ENCODE peak calls at places on chromosomes 4 and X, in ten cellular contexts. One of them, this sample, is unnamed.

GRCh38 chr4:74109116-74109791 is 10.3 kb upstream of the CXCL2 start:
- DNase-seq in WTC11: peak; percentile 35
- DNase-seq in M059J: peak; percentile 95
- DNase-seq in kidney epithelial cell: peak; percentile 86
- DNase-seq in stimulated activated CD8-positive, alpha-beta memory T cell treated with anti-CD3 and anti-CD28 coated beads, Interleukin-7, amount 100 ng/mL, for 4 hours: no peak
- DNase-seq in A549: peak; percentile 94
- DNase-seq in D341Med: no peak
- DNase-seq in neuronal stem cell: no peak
- DNase-seq in ureter: no peak
- DNase-seq in pancreas: peak; percentile 31
- DNase-seq in this sample: peak; percentile 52

GRCh38 chrX:84219551-84219950 is 31.6 kb upstream of the RPS6KA6 start:
- DNase-seq in WTC11: no peak
- DNase-seq in M059J: no peak
- DNase-seq in kidney epithelial cell: peak; percentile 7
- DNase-seq in stimulated activated CD8-positive, alpha-beta memory T cell treated with anti-CD3 and anti-CD28 coated beads, Interleukin-7, amount 100 ng/mL, for 4 hours: no peak
- DNase-seq in A549: no peak
- DNase-seq in D341Med: no peak
- DNase-seq in neuronal stem cell: no peak
- DNase-seq in ureter: no peak
- DNase-seq in pancreas: no peak
- DNase-seq in this sample: no peak

GRCh38 chrX:26664919-26665318 is 448.9 kb downstream of the MAGEB5 start:
- DNase-seq in WTC11: no peak
- DNase-seq in M059J: no peak
- DNase-seq in kidney epithelial cell: no peak
- DNase-seq in stimulated activated CD8-positive, alpha-beta memory T cell treated with anti-CD3 and anti-CD28 coated beads, Interleukin-7, amount 100 ng/mL, for 4 hours: no peak
- DNase-seq in A549: no peak
- DNase-seq in D341Med: no peak
- DNase-seq in neuronal stem cell: no peak
- DNase-seq in ureter: no peak
- DNase-seq in pancreas: no peak
- DNase-seq in this sample: no peak

GRCh38 chr4:4317496-4318232 is 27.6 kb downstream of the ZBTB49 start:
- DNase-seq in WTC11: no peak
- DNase-seq in M059J: no peak
- DNase-seq in kidney epithelial cell: no peak
- DNase-seq in stimulated activated CD8-positive, alpha-beta memory T cell treated with anti-CD3 and anti-CD28 coated beads, Interleukin-7, amount 100 ng/mL, for 4 hours: no peak
- DNase-seq in A549: no peak
- DNase-seq in D341Med: no peak
- DNase-seq in neuronal stem cell: no peak
- DNase-seq in ureter: no peak
- DNase-seq in pancreas: no peak
- DNase-seq in this sample: no peak

GRCh38 chrX:15947648-15948317 is 93.2 kb upstream of the AP1S2 start:
- DNase-seq in WTC11: peak; percentile 24
- DNase-seq in M059J: peak; percentile 80
- DNase-seq in kidney epithelial cell: no peak
- DNase-seq in stimulated activated CD8-positive, alpha-beta memory T cell treated with anti-CD3 and anti-CD28 coated beads, Interleukin-7, amount 100 ng/mL, for 4 hours: no peak
- DNase-seq in A549: peak; percentile 11
- DNase-seq in D341Med: no peak
- DNase-seq in neuronal stem cell: peak; percentile 3
- DNase-seq in ureter: no peak
- DNase-seq in pancreas: no peak
- DNase-seq in this sample: peak; percentile 71

GRCh38 chrX:20274121-20274520 is 7.4 kb upstream of the RPS6KA3 start:
- DNase-seq in WTC11: no peak
- DNase-seq in M059J: no peak
- DNase-seq in kidney epithelial cell: no peak
- DNase-seq in stimulated activated CD8-positive, alpha-beta memory T cell treated with anti-CD3 and anti-CD28 coated beads, Interleukin-7, amount 100 ng/mL, for 4 hours: no peak
- DNase-seq in A549: no peak
- DNase-seq in D341Med: no peak
- DNase-seq in neuronal stem cell: no peak
- DNase-seq in ureter: no peak
- DNase-seq in pancreas: no peak
- DNase-seq in this sample: no peak

GRCh38 chrX:28847423-28847822 is 260.2 kb downstream of the IL1RAPL1 start:
- DNase-seq in WTC11: peak; percentile 11
- DNase-seq in M059J: peak; percentile 42
- DNase-seq in kidney epithelial cell: no peak
- DNase-seq in stimulated activated CD8-positive, alpha-beta memory T cell treated with anti-CD3 and anti-CD28 coated beads, Interleukin-7, amount 100 ng/mL, for 4 hours: no peak
- DNase-seq in A549: peak; percentile 14
- DNase-seq in D341Med: no peak
- DNase-seq in neuronal stem cell: no peak
- DNase-seq in ureter: no peak
- DNase-seq in pancreas: no peak
- DNase-seq in this sample: no peak

GRCh38 chrX:40867352-40867751 is 132.0 kb upstream of the MED14 start:
- DNase-seq in WTC11: no peak
- DNase-seq in M059J: peak; percentile 91
- DNase-seq in kidney epithelial cell: peak; percentile 39
- DNase-seq in stimulated activated CD8-positive, alpha-beta memory T cell treated with anti-CD3 and anti-CD28 coated beads, Interleukin-7, amount 100 ng/mL, for 4 hours: no peak
- DNase-seq in A549: peak; percentile 25
- DNase-seq in D341Med: no peak
- DNase-seq in neuronal stem cell: no peak
- DNase-seq in ureter: no peak
- DNase-seq in pancreas: peak; percentile 43
- DNase-seq in this sample: no peak

GRCh38 chrX:71998836-71999509 is 88.3 kb downstream of the NHSL2 start:
- DNase-seq in WTC11: no peak
- DNase-seq in M059J: peak; percentile 46
- DNase-seq in kidney epithelial cell: no peak
- DNase-seq in stimulated activated CD8-positive, alpha-beta memory T cell treated with anti-CD3 and anti-CD28 coated beads, Interleukin-7, amount 100 ng/mL, for 4 hours: peak; percentile 10
- DNase-seq in A549: peak; percentile 28
- DNase-seq in D341Med: peak; percentile 43
- DNase-seq in neuronal stem cell: no peak
- DNase-seq in ureter: no peak
- DNase-seq in pancreas: no peak
- DNase-seq in this sample: no peak

GRCh38 chrX:2282490-2283090 is 218.2 kb downstream of the DHRSX start:
- DNase-seq in WTC11: no peak
- DNase-seq in M059J: no peak
- DNase-seq in kidney epithelial cell: no peak
- DNase-seq in stimulated activated CD8-positive, alpha-beta memory T cell treated with anti-CD3 and anti-CD28 coated beads, Interleukin-7, amount 100 ng/mL, for 4 hours: no peak
- DNase-seq in A549: no peak
- DNase-seq in D341Med: no peak
- DNase-seq in neuronal stem cell: no peak
- DNase-seq in ureter: no peak
- DNase-seq in pancreas: no peak
- DNase-seq in this sample: no peak

GRCh38 chrX:40871385-40872082 is 136.2 kb upstream of the MED14 start:
- DNase-seq in WTC11: no peak
- DNase-seq in M059J: peak; percentile 56
- DNase-seq in kidney epithelial cell: no peak
- DNase-seq in stimulated activated CD8-positive, alpha-beta memory T cell treated with anti-CD3 and anti-CD28 coated beads, Interleukin-7, amount 100 ng/mL, for 4 hours: no peak
- DNase-seq in A549: no peak
- DNase-seq in D341Med: no peak
- DNase-seq in neuronal stem cell: no peak
- DNase-seq in ureter: no peak
- DNase-seq in pancreas: no peak
- DNase-seq in this sample: no peak

This sample was measured in iPS DF 19.7.